ENCODE peak calls at places on chromosomes 7 and 10, in five cellular contexts. A is foreskin fibroblast, L is fibroblast of gingiva, D is midbrain, Y is NCI-H1417 treated with DMSO at 0.1 percent for 48 hours. N is an unnamed sample.
A peak's percentile ranks its signal among the peaks of the same experiment; 100 is the strongest.

GRCh38 chr10:2839081-2839725 is 228.1 kb upstream of the PFKP start:
- DNase-seq in A (no peak), L (no peak), D (no peak), Y (no peak), N (no peak)

GRCh38 chr10:89669985-89670384 is 24.9 kb upstream of the PANK1 start:
- DNase-seq in A (no peak), L (no peak), D (no peak), Y (no peak), N (no peak)

GRCh38 chr7:69906309-69906995 is 308.2 kb downstream of the AUTS2 start:
- DNase-seq in A (no peak), L (no peak), D (no peak), Y (no peak), N (no peak)

GRCh38 chr7:2774935-2775334 is 69.2 kb downstream of the GNA12 start:
- DNase-seq in A (no peak), L (no peak), D (no peak), Y (no peak), N (no peak)

GRCh38 chr7:129212596-129212995 is 12.2 kb upstream of the AHCYL2 start:
- DNase-seq in A (no peak), L (no peak), D (no peak), Y (no peak), N (no peak)

GRCh38 chr10:50992972-50993766 is 81.1 kb upstream of the PRKG1 start:
- DNase-seq in A (peak; percentile 94), L (peak; percentile 66), D (no peak), Y (no peak), N (no peak)

GRCh38 chr10:91077549-91078017 is 142.9 kb upstream of the PCGF5 start:
- DNase-seq in A (peak; percentile 14), L (no peak), D (no peak), Y (no peak), N (no peak)

GRCh38 chr10:118793545-118793944 is 38.8 kb upstream of the CACUL1 start:
- DNase-seq in A (no peak), L (peak; percentile 22), D (no peak), Y (no peak), N (no peak)

GRCh38 chr10:63707254-63707910 is 186.2 kb downstream of the REEP3 start:
- DNase-seq in A (peak; percentile 97), L (peak; percentile 95), D (no peak), Y (no peak), N (peak; percentile 66)

GRCh38 chr7:24755096-24755495 is 2.2 kb downstream of the GSDME start:
- DNase-seq in A (no peak), L (no peak), D (no peak), Y (no peak), N (no peak)

N was measured in NCI-H1436 treated with DMSO at 0.1 percent for 48 hours.